ENCODE peak calls at places on chromosomes 11 and 22, in five cellular contexts. One of them, this sample, is unnamed.
A peak's percentile ranks its signal among the peaks of the same experiment; 100 is the strongest.

GRCh38 chr11:116906479-116906878 is 69.1 kb upstream of the APOA1 start:
- DNase-seq in A549: no peak
- DNase-seq in IMR-90: no peak
- DNase-seq in GM12878: no peak
- DNase-seq in SK-N-SH: no peak
- DNase-seq in this sample: no peak

GRCh38 chr11:94597896-94598295 is 30.7 kb downstream of the PIWIL4 start:
- DNase-seq in A549: peak; percentile 5
- DNase-seq in IMR-90: peak; percentile 17
- DNase-seq in GM12878: no peak
- DNase-seq in SK-N-SH: no peak
- DNase-seq in this sample: no peak

GRCh38 chr22:48425091-48425506 is 1402.6 kb downstream of the BRD1 start:
- DNase-seq in A549: no peak
- DNase-seq in IMR-90: no peak
- DNase-seq in GM12878: no peak
- DNase-seq in SK-N-SH: no peak
- DNase-seq in this sample: no peak

GRCh38 chr11:129726179-129726578 is 89.5 kb upstream of the TMEM45B start:
- DNase-seq in A549: no peak
- DNase-seq in IMR-90: no peak
- DNase-seq in GM12878: no peak
- DNase-seq in SK-N-SH: no peak
- DNase-seq in this sample: no peak

GRCh38 chr11:117217685-117218084 is 14.2 kb downstream of the PCSK7 start:
- DNase-seq in A549: no peak
- DNase-seq in IMR-90: no peak
- DNase-seq in GM12878: no peak
- DNase-seq in SK-N-SH: no peak
- DNase-seq in this sample: no peak

GRCh38 chr22:30591191-30591587 is 521 bp downstream of the PES1 start:
- DNase-seq in A549: no peak
- DNase-seq in IMR-90: peak; percentile 56
- DNase-seq in GM12878: no peak
- DNase-seq in SK-N-SH: no peak
- DNase-seq in this sample: no peak

GRCh38 chr22:25892678-25893077 is 150.7 kb downstream of the MYO18B start:
- DNase-seq in A549: no peak
- DNase-seq in IMR-90: no peak
- DNase-seq in GM12878: no peak
- DNase-seq in SK-N-SH: peak; percentile 22
- DNase-seq in this sample: no peak

GRCh38 chr11:9516113-9516512 is 55.3 kb downstream of the ZNF143 start:
- DNase-seq in A549: peak; percentile 53
- DNase-seq in IMR-90: no peak
- DNase-seq in GM12878: no peak
- DNase-seq in SK-N-SH: no peak
- DNase-seq in this sample: no peak

GRCh38 chr11:35943761-35944502 is at the start of gene LDLRAD3:
- DNase-seq in A549: peak; percentile 75
- DNase-seq in IMR-90: peak; percentile 82
- DNase-seq in GM12878: no peak
- DNase-seq in SK-N-SH: peak; percentile 94
- DNase-seq in this sample: peak; percentile 79

GRCh38 chr22:50250555-50251471 is at the start of gene HDAC10:
- DNase-seq in A549: peak; percentile 43
- DNase-seq in IMR-90: peak; percentile 74
- DNase-seq in GM12878: peak; percentile 40
- DNase-seq in SK-N-SH: peak; percentile 94
- DNase-seq in this sample: peak; percentile 78

GRCh38 chr11:65584102-65584501 is 8.2 kb downstream of the EHBP1L1 start:
- DNase-seq in A549: no peak
- DNase-seq in IMR-90: no peak
- DNase-seq in GM12878: no peak
- DNase-seq in SK-N-SH: no peak
- DNase-seq in this sample: no peak

GRCh38 chr11:65586247-65586630 is 9.4 kb downstream of the KCNK7 start:
- DNase-seq in A549: no peak
- DNase-seq in IMR-90: no peak
- DNase-seq in GM12878: no peak
- DNase-seq in SK-N-SH: peak; percentile 25
- DNase-seq in this sample: no peak

GRCh38 chr11:65583589-65583988 is 7.7 kb downstream of the EHBP1L1 start:
- DNase-seq in A549: no peak
- DNase-seq in IMR-90: no peak
- DNase-seq in GM12878: no peak
- DNase-seq in SK-N-SH: no peak
- DNase-seq in this sample: no peak

GRCh38 chr11:65585396-65586246 is 9.8 kb downstream of the EHBP1L1 start:
- DNase-seq in A549: no peak
- DNase-seq in IMR-90: no peak
- DNase-seq in GM12878: no peak
- DNase-seq in SK-N-SH: peak; percentile 36
- DNase-seq in this sample: no peak

GRCh38 chr11:65584723-65585171 is 8.9 kb downstream of the EHBP1L1 start:
- DNase-seq in A549: no peak
- DNase-seq in IMR-90: no peak
- DNase-seq in GM12878: no peak
- DNase-seq in SK-N-SH: peak; percentile 41
- DNase-seq in this sample: no peak
- H3K4me3 ChIP-seq in A549: no peak overlapping the region
- H3K4me3 ChIP-seq in IMR-90: no peak overlapping the region
- H3K4me3 ChIP-seq in GM12878: no peak overlapping the region
- H3K4me3 ChIP-seq in SK-N-SH: no peak overlapping the region
- H3K4me3 ChIP-seq in this sample: no peak overlapping the region

GRCh38 chr11:97856666-97857065 is 1164.1 kb upstream of the CNTN5 start:
- DNase-seq in A549: no peak
- DNase-seq in IMR-90: no peak
- DNase-seq in GM12878: no peak
- DNase-seq in SK-N-SH: no peak
- DNase-seq in this sample: no peak
- TF ChIP-seq RCOR1 in A549: no peak
- TF ChIP-seq RCOR1 in IMR-90: no peak
- TF ChIP-seq RCOR1 in GM12878: no peak
- TF ChIP-seq RCOR1 in SK-N-SH: no peak
- TF ChIP-seq RCOR1 in this sample: no peak

DNA sequence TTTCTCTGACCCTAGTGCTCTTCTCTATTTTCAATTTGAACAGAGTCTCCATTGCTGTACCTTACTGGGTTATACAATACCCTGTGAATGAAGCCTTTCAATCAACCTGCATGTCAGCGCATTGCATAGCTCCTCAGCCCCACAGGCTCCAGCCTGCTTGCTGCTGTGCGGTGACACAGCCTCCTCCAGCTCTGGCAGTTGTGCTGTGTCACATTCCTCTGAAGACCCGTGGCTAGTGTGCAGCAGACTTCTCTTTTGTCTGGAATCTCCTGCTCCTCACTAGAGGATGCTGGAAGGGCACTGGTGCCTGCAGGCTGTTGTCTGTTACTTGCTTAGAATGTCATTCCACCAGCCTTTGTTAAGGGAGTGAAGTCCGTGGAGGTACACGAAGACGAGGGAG is 390.1 kb upstream of the B3GAT1 start:
- DNase-seq in A549: no peak
- DNase-seq in IMR-90: no peak
- DNase-seq in GM12878: no peak
- DNase-seq in SK-N-SH: peak; percentile 36
- DNase-seq in this sample: no peak
- H3K4me3 ChIP-seq in A549: no peak overlapping the region
- H3K4me3 ChIP-seq in IMR-90: no peak overlapping the region
- H3K4me3 ChIP-seq in GM12878: no peak overlapping the region
- H3K4me3 ChIP-seq in SK-N-SH: no peak overlapping the region
- H3K4me3 ChIP-seq in this sample: no peak overlapping the region

GRCh38 chr11:84594602-84595001 is 1032.5 kb downstream of the DLG2 start:
- DNase-seq in A549: no peak
- DNase-seq in IMR-90: no peak
- DNase-seq in GM12878: no peak
- DNase-seq in SK-N-SH: no peak
- DNase-seq in this sample: no peak
- TF ChIP-seq RCOR1 in A549: no peak
- TF ChIP-seq RCOR1 in IMR-90: no peak
- TF ChIP-seq RCOR1 in GM12878: no peak
- TF ChIP-seq RCOR1 in SK-N-SH: no peak
- TF ChIP-seq RCOR1 in this sample: no peak

GRCh38 chr11:33068611-33069340 is 29.4 kb downstream of the TCP11L1 start:
- DNase-seq in A549: no peak
- DNase-seq in IMR-90: no peak
- DNase-seq in GM12878: no peak
- DNase-seq in SK-N-SH: no peak
- DNase-seq in this sample: no peak
- H3K4me3 ChIP-seq in A549: no peak overlapping the region
- H3K4me3 ChIP-seq in IMR-90: no peak overlapping the region
- H3K4me3 ChIP-seq in GM12878: no peak overlapping the region
- H3K4me3 ChIP-seq in SK-N-SH: no peak overlapping the region
- H3K4me3 ChIP-seq in this sample: no peak overlapping the region